ENCODE peak calls at places on chromosomes 12 and 14, in four cellular contexts. L is T-helper 2 cell, U is COR-L47, C is NCI-H774. J is an unnamed sample.

GRCh38 chr14:100391777-100392176 is 68.6 kb downstream of the SLC25A47 start:
- DNase-seq in L (no peak), U (no peak), C (no peak), J (no peak)

GRCh38 chr14:73785834-73786631 is 65.6 kb upstream of the PTGR2 start:
- DNase-seq in L (peak; percentile 88), U (no peak), C (no peak), J (peak; percentile 91)

GRCh38 chr12:88391556-88391955 is 188.7 kb downstream of the KITLG start:
- DNase-seq in L (peak; percentile 54), U (no peak), C (no peak), J (no peak)

GRCh38 chr12:50187084-50187900 is 20.1 kb upstream of the CERS5 start:
- DNase-seq in L (peak; percentile 95), U (no peak), C (no peak), J (peak; percentile 95)

GRCh38 chr12:81377771-81378170 is 299.9 kb downstream of the ACSS3 start:
- DNase-seq in L (no peak), U (no peak), C (no peak), J (no peak)

GRCh38 chr12:113424915-113425823 is 3.0 kb downstream of the SDSL start:
- DNase-seq in L (peak; percentile 34), U (no peak), C (no peak), J (peak; percentile 64)

GRCh38 chr12:4477133-4477532 is 31.5 kb upstream of the FGF6 start:
- DNase-seq in L (no peak), U (no peak), C (no peak), J (no peak)

GRCh38 chr12:63845726-63846125 is 1.2 kb downstream of the SRGAP1 start:
- DNase-seq in L (no peak), U (peak; percentile 29), C (no peak), J (peak; percentile 41)

GRCh38 chr14:20630340-20631022 is 11.0 kb downstream of the OR6S1 start:
- DNase-seq in L (peak; percentile 48), U (no peak), C (peak; percentile 60), J (peak; percentile 37)

GRCh38 chr12:42756841-42757661 is 167.5 kb upstream of the PRICKLE1 start:
- DNase-seq in L (no peak), U (no peak), C (no peak), J (peak; percentile 82)

GRCh38 chr14:80996049-80996901 is 40.9 kb downstream of the TSHR start:
- DNase-seq in L (peak; percentile 72), U (peak; percentile 67), C (peak; percentile 9), J (peak; percentile 42)

GRCh38 chr12:53217049-53217929 is 10.2 kb upstream of the ITGB7 start:
- DNase-seq in L (peak; percentile 64), U (no peak), C (no peak), J (peak; percentile 18)

GRCh38 chr12:63882844-63883243 is 38.3 kb downstream of the SRGAP1 start:
- DNase-seq in L (no peak), U (peak; percentile 81), C (no peak), J (no peak)

GRCh38 chr12:47944685-47945340 is 18.6 kb upstream of the TMEM106C start:
- DNase-seq in L (no peak), U (no peak), C (no peak), J (no peak)

GRCh38 chr12:114834621-114835020 is 150.6 kb upstream of the TBX3 start:
- DNase-seq in L (no peak), U (no peak), C (no peak), J (peak; percentile 11)

GRCh38 chr14:85867450-85867849 is 337.5 kb downstream of the FLRT2 start:
- DNase-seq in L (peak; percentile 3), U (no peak), C (no peak), J (no peak)

GRCh38 chr14:23694085-23694975 is 58.2 kb downstream of the DHRS2 start:
- DNase-seq in L (no peak), U (no peak), C (no peak), J (peak; percentile 96)

GRCh38 chr14:102654298-102654697 is 61.8 kb downstream of the RCOR1 start:
- DNase-seq in L (no peak), U (no peak), C (no peak), J (peak; percentile 62)

GRCh38 chr12:105393586-105393985 is 63.1 kb downstream of the C12orf75 start:
- DNase-seq in L (no peak), U (no peak), C (no peak), J (peak; percentile 37)

GRCh38 chr12:48078901-48079300 is 27.0 kb downstream of the SENP1 start:
- DNase-seq in L (no peak), U (no peak), C (no peak), J (peak; percentile 12)

GRCh38 chr14:99513183-99513694 is 32.0 kb downstream of the CCNK start:
- DNase-seq in L (no peak), U (no peak), C (no peak), J (no peak)

GRCh38 chr14:89484445-89484844 is 67.4 kb upstream of the FOXN3 start:
- DNase-seq in L (no peak), U (no peak), C (no peak), J (no peak)

GRCh38 chr12:99810718-99811593 is 163.4 kb downstream of the GARIN6 start:
- DNase-seq in L (peak; percentile 54), U (peak; percentile 92), C (peak; percentile 64), J (peak; percentile 51)

GRCh38 chr14:100219126-100219785 is 19.7 kb upstream of the YY1 start:
- DNase-seq in L (no peak), U (no peak), C (no peak), J (no peak)

GRCh38 chr14:93173943-93174395 is 10.7 kb downstream of the MOAP1 start:
- DNase-seq in L (no peak), U (no peak), C (no peak), J (no peak)

GRCh38 chr12:112183591-112184021 is 58.2 kb downstream of the TRAFD1 start:
- DNase-seq in L (no peak), U (no peak), C (no peak), J (no peak)

GRCh38 chr12:70052476-70052875 is 190.8 kb upstream of the CNOT2 start:
- DNase-seq in L (no peak), U (no peak), C (no peak), J (no peak)

GRCh38 chr12:70359458-70360197 is 6.5 kb upstream of the KCNMB4 start:
- DNase-seq in L (no peak), U (no peak), C (no peak), J (no peak)

GRCh38 chr12:8026282-8026637 is 6.3 kb upstream of the FOXJ2 start:
- DNase-seq in L (no peak), U (no peak), C (no peak), J (no peak)

GRCh38 chr14:21096889-21097615 is 1.4 kb downstream of the ZNF219 start:
- DNase-seq in L (no peak), U (no peak), C (no peak), J (no peak)

GRCh38 chr12:6538420-6539275 is 4.3 kb downstream of the GAPDH start:
- DNase-seq in L (peak; percentile 35), U (no peak), C (no peak), J (peak; percentile 63)

GRCh38 chr12:80988986-80989385 is 51.3 kb upstream of the LIN7A start:
- DNase-seq in L (no peak), U (no peak), C (no peak), J (no peak)

GRCh38 chr12:121400332-121401139 is 618 bp downstream of the RNF34 start:
- DNase-seq in L (peak; percentile 89), U (no peak), C (peak; percentile 30), J (no peak)

GRCh38 chr12:116102019-116102418 is 175.5 kb downstream of the MED13L start:
- DNase-seq in L (no peak), U (no peak), C (no peak), J (no peak)

GRCh38 chr12:106780010-106780625 is 5.6 kb downstream of the RIC8B start:
- DNase-seq in L (no peak), U (peak; percentile 15), C (no peak), J (peak; percentile 96)

GRCh38 chr14:76201162-76201561 is 49.4 kb downstream of the GPATCH2L start:
- DNase-seq in L (peak; percentile 8), U (no peak), C (no peak), J (no peak)

GRCh38 chr12:128976120-128976519 is 122.8 kb downstream of the GLT1D1 start:
- DNase-seq in L (peak; percentile 51), U (no peak), C (no peak), J (no peak)

GRCh38 chr14:60311417-60311816 is 62.4 kb downstream of the PPM1A start:
- DNase-seq in L (no peak), U (no peak), C (no peak), J (no peak)

GRCh38 chr12:4987076-4987775 is 56.5 kb upstream of the KCNA5 start:
- DNase-seq in L (no peak), U (peak; percentile 17), C (peak; percentile 60), J (no peak)

J was measured in trophoblast cell.